ENCODE peak calls at places on chromosomes 4 and X, in four cellular contexts. K is prostate gland, P is AG04450, A is thyroid gland. O is an unnamed sample.

GRCh38 chr4:104420766-104421165 is 73.9 kb downstream of the CXXC4 start:
- DNase-seq in A (no peak), K (no peak), P (no peak), O (no peak)

GRCh38 chrX:102712967-102713677 is 874 bp downstream of the GPRASP2 start:
- DNase-seq in K (peak; percentile 60), A (peak; percentile 73), P (no peak), O (peak; percentile 75)

GRCh38 chrX:107574711-107575110 is 53.6 kb upstream of the PRPS1 start:
- DNase-seq in P (no peak), A (no peak), K (no peak), O (no peak)

GRCh38 chr4:117965608-117966007 is 68.7 kb upstream of the NDST3 start:
- DNase-seq in K (no peak), P (no peak), A (no peak), O (no peak)

GRCh38 chr4:83115000-83115399 is 471 bp upstream of the PLAC8 start:
- DNase-seq in A (no peak), K (no peak), P (peak; percentile 4), O (no peak)

GRCh38 chrX:102745513-102746133 is 25.1 kb downstream of the GPRASP3 start:
- DNase-seq in A (peak; percentile 11), K (no peak), P (no peak), O (no peak)

GRCh38 chr4:40736910-40737309 is 12.8 kb upstream of the NSUN7 start:
- DNase-seq in K (no peak), P (no peak), A (no peak), O (no peak)

GRCh38 chr4:146261046-146261445 is 46.7 kb downstream of the REELD1 start:
- DNase-seq in P (no peak), A (no peak), K (no peak), O (no peak)

GRCh38 chr4:168076989-168077725 is 15.2 kb upstream of the ANXA10 start:
- DNase-seq in A (peak; percentile 54), K (peak; percentile 61), P (peak; percentile 44), O (peak; percentile 78)

GRCh38 chr4:158450741-158451140 is 70.9 kb upstream of the RXFP1 start:
- DNase-seq in A (no peak), P (no peak), K (no peak), O (no peak)

GRCh38 chr4:74933562-74934015 is 673 bp downstream of the PARM1 start:
- DNase-seq in A (peak; percentile 48), K (peak; percentile 26), P (no peak), O (peak; percentile 58)

GRCh38 chrX:127037179-127037578 is 217.7 kb downstream of the PRR32 start:
- DNase-seq in A (no peak), P (no peak), K (no peak), O (no peak)

GRCh38 chrX:69014200-69014599 is 151.1 kb downstream of the PJA1 start:
- DNase-seq in K (no peak), A (no peak), P (no peak), O (no peak)

GRCh38 chrX:75547783-75548182 is 24.9 kb upstream of the ZDHHC15 start:
- DNase-seq in A (peak; percentile 86), K (peak; percentile 39), P (no peak), O (peak; percentile 63)

GRCh38 chr4:143186202-143186601 is 1.5 kb downstream of the USP38 start:
- DNase-seq in A (no peak), K (no peak), P (no peak), O (no peak)

GRCh38 chrX:68935362-68935761 is 106.5 kb downstream of the EFNB1 start:
- DNase-seq in K (no peak), P (no peak), A (no peak), O (no peak)

GRCh38 chr4:28686618-28687017 is 1826.0 kb downstream of the STIM2 start:
- DNase-seq in K (no peak), A (no peak), P (no peak), O (peak; percentile 22)

GRCh38 chr4:38145033-38145673 is 185.0 kb downstream of the PTTG2 start:
- DNase-seq in K (no peak), A (no peak), P (no peak), O (no peak)

GRCh38 chr4:34676390-34676789 is 1567.9 kb downstream of the ARAP2 start:
- DNase-seq in P (no peak), A (no peak), K (no peak), O (no peak)

GRCh38 chr4:184287697-184288255 is 70.1 kb upstream of the ENPP6 start:
- DNase-seq in K (peak; percentile 94), A (peak; percentile 94), P (peak; percentile 21), O (peak; percentile 31)
- TF ChIP-seq CTCF in K (peak; percentile 65), A (peak; percentile 54), P (peak; percentile 43), O (no peak)

GRCh38 chr4:186554890-186555827 is at the start of gene MTNR1A:
- DNase-seq in P (no peak), K (no peak), A (no peak), O (peak; percentile 37)
- H3K4me3 ChIP-seq in P (peak within 1 kb of the TSS; percentile 47), K (peak within 1 kb of the TSS; percentile 25), A (no peak within 1 kb of the TSS), O (no peak within 1 kb of the TSS)

DNA sequence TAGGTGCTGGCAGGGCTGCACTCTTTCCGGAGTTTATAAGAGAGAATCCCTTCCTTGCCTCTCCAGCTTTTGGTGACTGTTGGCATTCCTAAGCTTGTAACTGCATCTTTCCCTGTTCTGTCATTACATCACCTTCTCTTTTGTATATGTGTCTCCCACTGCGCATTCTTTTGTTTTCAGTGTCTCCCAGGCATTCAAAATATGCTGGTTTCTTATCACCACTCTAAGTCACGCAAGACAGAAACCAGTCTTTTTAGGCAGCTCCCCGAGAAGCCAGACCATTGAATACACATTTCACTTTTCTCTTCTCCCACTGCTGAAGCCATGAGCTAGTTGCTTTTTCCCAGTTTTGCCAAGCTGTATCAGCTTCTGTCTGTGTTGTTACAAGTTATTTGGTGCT is 71.0 kb downstream of the LAS1L start:
- DNase-seq in K (no peak), P (no peak), A (no peak), O (no peak)
- H3K27ac ChIP-seq in K (no peak overlapping the region), P (no peak overlapping the region), A (no peak overlapping the region), O (no peak overlapping the region)

GRCh38 chr4:5381981-5382441 is 326.3 kb downstream of the EVC2 start:
- DNase-seq in P (peak; percentile 61), A (no peak), K (no peak), O (no peak)
- TF ChIP-seq CTCF in P (no peak), A (no peak), K (no peak), O (no peak)

DNA sequence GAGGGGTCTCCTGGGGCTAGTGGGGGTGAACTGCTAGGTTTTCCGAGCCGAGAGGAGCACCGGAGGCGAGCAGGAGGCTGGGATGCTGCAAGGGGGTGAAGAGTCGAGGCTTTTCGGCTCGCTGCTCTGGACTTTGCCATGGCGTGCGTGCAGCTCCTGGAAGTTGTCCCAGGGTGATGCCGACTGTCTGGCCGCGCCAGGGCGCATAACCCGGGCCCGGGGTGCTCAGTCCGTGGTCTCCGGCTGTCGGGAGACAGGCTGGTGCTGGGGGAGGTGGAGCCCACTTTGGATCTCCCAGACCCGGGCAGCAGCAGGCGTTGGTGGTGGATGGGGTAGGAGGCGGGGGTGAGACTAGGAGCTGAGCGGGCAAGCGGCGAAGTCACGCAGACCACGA is 777 bp downstream of the GRIA3 start:
- DNase-seq in K (no peak), A (no peak), P (no peak), O (no peak)
- H3K4me3 ChIP-seq in K (peak overlapping the region; percentile 16), A (no peak overlapping the region), P (no peak overlapping the region), O (no peak overlapping the region)

GRCh38 chrX:41885724-41886123 is 37.6 kb downstream of the CASK start:
- DNase-seq in K (no peak), A (no peak), P (no peak), O (no peak)
- H3K27ac ChIP-seq in K (no peak overlapping the region), A (no peak overlapping the region), P (no peak overlapping the region), O (no peak overlapping the region)

GRCh38 chrX:41857670-41858069 is 65.7 kb downstream of the CASK start:
- DNase-seq in A (no peak), P (no peak), K (no peak), O (no peak)

GRCh38 chrX:41862562-41863184 is 60.7 kb downstream of the CASK start:
- DNase-seq in P (no peak), K (no peak), A (no peak), O (no peak)

GRCh38 chrX:41863343-41864203 is 59.8 kb downstream of the CASK start:
- DNase-seq in A (no peak), K (no peak), P (no peak), O (no peak)

DNA sequence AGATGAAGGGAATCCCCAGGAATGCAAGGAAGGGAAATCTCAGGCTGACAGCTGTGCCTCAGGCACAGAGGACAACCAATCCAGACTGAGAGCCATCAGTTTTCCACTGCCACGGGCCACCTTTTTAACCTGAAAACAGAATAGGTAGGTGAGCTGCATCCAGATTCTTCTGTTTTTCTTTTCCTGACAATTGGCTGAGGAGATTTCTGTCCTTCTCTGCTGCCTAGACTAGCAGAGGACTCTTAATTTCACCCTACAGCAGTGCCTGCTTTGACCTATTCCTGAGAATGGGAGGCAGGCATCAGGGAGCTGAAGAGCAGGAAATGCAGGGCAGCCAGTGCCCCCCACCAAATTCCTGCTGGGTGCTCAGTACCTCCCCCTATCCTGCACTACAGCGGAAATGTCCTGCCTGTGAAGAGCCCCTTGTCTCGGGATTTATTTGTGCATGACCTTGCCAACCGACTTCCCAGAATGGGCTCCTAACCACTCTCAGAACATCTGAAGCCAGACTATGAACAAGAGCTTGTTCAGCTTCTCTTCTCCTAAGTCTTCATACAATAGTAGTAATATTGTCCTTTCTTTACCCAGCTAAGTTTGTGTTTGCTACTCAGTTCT is 65.1 kb downstream of the CASK start:
- DNase-seq in A (no peak), P (no peak), K (no peak), O (no peak)
- TF ChIP-seq CTCF in A (no peak), P (no peak), K (no peak), O (no peak)

GRCh38 chr4:16136771-16137170 is 52.9 kb upstream of the PROM1 start:
- DNase-seq in K (no peak), P (no peak), A (no peak), O (no peak)

GRCh38 chr4:16140520-16141249 is 56.9 kb upstream of the PROM1 start:
- DNase-seq in K (no peak), P (peak; percentile 29), A (peak; percentile 82), O (peak; percentile 54)

GRCh38 chr4:16139066-16139945 is 55.5 kb upstream of the PROM1 start:
- DNase-seq in A (peak; percentile 23), K (no peak), P (no peak), O (no peak)

DNA sequence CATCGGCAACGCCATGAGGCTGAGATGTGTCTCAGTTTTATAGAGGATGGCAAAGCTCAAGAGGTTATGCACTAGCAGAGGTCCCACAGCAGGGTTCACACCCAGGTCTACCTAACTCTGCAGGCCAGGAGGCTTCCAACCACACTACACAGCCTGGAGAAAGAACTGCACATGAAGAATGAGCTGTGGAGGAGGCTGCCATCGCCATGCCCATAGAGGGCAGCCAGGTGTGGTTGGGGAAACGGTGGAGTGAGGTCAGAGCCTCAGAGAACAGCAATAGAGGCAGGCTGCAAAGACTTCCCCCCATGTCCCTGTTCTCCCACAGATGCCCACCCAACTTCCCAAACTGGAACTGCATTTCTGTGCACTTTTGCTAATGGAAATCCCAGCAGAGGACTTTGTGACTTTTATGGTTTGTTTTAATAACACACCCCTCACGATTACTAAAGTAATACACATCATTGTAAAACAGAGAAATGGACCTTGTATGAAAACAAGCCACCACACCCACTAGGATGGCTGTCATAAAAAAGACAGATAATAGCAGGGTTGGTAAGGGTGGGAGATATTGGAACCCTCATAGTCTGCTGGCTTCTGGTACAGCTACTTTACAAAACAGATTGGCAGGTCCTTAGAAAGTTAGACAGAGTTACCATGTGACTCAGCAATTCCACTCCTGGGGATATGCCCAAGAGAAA is 58.9 kb upstream of the PROM1 start:
- DNase-seq in K (no peak), P (no peak), A (no peak), O (no peak)
- H3K4me3 ChIP-seq in K (no peak overlapping the region), P (no peak overlapping the region), A (no peak overlapping the region), O (no peak overlapping the region)

DNA sequence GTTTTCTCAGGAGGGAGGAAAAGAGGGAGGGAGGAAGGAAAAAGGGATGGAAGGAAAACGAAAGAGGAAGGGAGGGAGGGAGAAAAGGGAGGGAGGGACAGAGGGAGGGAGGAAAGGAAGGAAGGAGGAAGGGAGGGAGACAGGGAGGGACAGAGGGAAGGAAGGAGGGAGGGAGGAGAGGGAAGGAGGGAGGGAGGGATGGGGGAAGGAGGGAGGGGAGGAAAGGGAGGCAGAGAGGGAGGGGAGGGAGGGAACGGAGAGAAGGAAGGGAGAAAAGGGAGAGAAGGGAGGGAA is 15.4 kb downstream of the DHRSX start:
- DNase-seq in K (no peak), P (no peak), A (no peak), O (no peak)
- H3K27ac ChIP-seq in K (peak overlapping the region; percentile 60), P (peak overlapping the region; percentile 89), A (peak overlapping the region; percentile 33), O (no peak overlapping the region)